ENCODE peak calls at places on chromosomes 1 and 21, in six cellular contexts. N is endothelial cell of umbilical vein, V is A549, X is HepG2, F is GM12878, G is K562. Q is an unnamed sample.
A peak's percentile ranks its signal among the peaks of the same experiment; 100 is the strongest.

GRCh38 chr1:20279507-20279906 is 11.2 kb upstream of the VWA5B1 start:
- DNase-seq in N (no peak), V (peak; percentile 14), X (no peak), F (no peak), G (no peak), Q (no peak)

GRCh38 chr1:174160109-174160473 is 771 bp downstream of the RABGAP1L start:
- DNase-seq in N (peak; percentile 32), V (peak; percentile 11), X (peak; percentile 55), F (no peak), G (peak; percentile 58), Q (peak; percentile 56)

GRCh38 chr1:168466703-168467081 is 77.1 kb downstream of the XCL2 start:
- DNase-seq in N (no peak), V (no peak), X (no peak), F (peak; percentile 51), G (no peak), Q (peak; percentile 18)

GRCh38 chr1:160070243-160071163 is 543 bp upstream of the KCNJ10 start:
- DNase-seq in N (peak; percentile 74), V (peak; percentile 36), X (peak; percentile 81), F (no peak), G (peak; percentile 84), Q (peak; percentile 57)

GRCh38 chr1:67764674-67765073 is 68.6 kb downstream of the GNG12 start:
- DNase-seq in N (no peak), V (no peak), X (no peak), F (no peak), G (no peak), Q (no peak)

GRCh38 chr1:232463226-232463625 is 166.7 kb downstream of the SIPA1L2 start:
- DNase-seq in N (no peak), V (no peak), X (no peak), F (no peak), G (no peak), Q (no peak)

GRCh38 chr21:39781331-39781730 is 36.3 kb downstream of the IGSF5 start:
- DNase-seq in N (no peak), V (no peak), X (no peak), F (no peak), G (no peak), Q (no peak)

GRCh38 chr1:204093421-204093717 is 20.5 kb downstream of the SOX13 start:
- DNase-seq in N (no peak), V (peak; percentile 40), X (peak; percentile 77), F (no peak), G (no peak), Q (no peak)

GRCh38 chr1:197799271-197799670 is 24.0 kb upstream of the DENND1B start:
- DNase-seq in N (no peak), V (peak; percentile 20), X (no peak), F (no peak), G (no peak), Q (peak; percentile 69)

GRCh38 chr1:245609354-245609753 is 454.6 kb downstream of the KIF26B start:
- DNase-seq in N (no peak), V (no peak), X (no peak), F (no peak), G (no peak), Q (no peak)

GRCh38 chr1:109782514-109782913 is 18.8 kb upstream of the EPS8L3 start:
- DNase-seq in N (no peak), V (no peak), X (no peak), F (no peak), G (no peak), Q (no peak)

GRCh38 chr1:107930292-107930691 is 34.7 kb downstream of the VAV3 start:
- DNase-seq in N (no peak), V (no peak), X (no peak), F (no peak), G (no peak), Q (no peak)

GRCh38 chr1:114435088-114435715 is 75.8 kb downstream of the TRIM33 start:
- DNase-seq in N (no peak), V (no peak), X (peak; percentile 78), F (no peak), G (no peak), Q (no peak)

GRCh38 chr1:18927654-18928272 is 25.4 kb upstream of the ALDH4A1 start:
- DNase-seq in N (peak; percentile 60), V (no peak), X (no peak), F (no peak), G (no peak), Q (peak; percentile 93)

GRCh38 chr1:212560933-212561460 is 47.6 kb upstream of the ATF3 start:
- DNase-seq in N (no peak), V (no peak), X (no peak), F (no peak), G (no peak), Q (no peak)

GRCh38 chr1:85085417-85085816 is 37.1 kb upstream of the MCOLN3 start:
- DNase-seq in N (no peak), V (no peak), X (no peak), F (no peak), G (no peak), Q (no peak)

GRCh38 chr1:150002217-150002616 is 8.3 kb downstream of the OTUD7B start:
- DNase-seq in N (no peak), V (no peak), X (no peak), F (no peak), G (no peak), Q (no peak)

GRCh38 chr1:29247044-29247443 is 10.7 kb downstream of the PTPRU start:
- DNase-seq in N (no peak), V (no peak), X (no peak), F (no peak), G (no peak), Q (no peak)

GRCh38 chr21:16407403-16408279 is 677.9 kb downstream of the USP25 start:
- DNase-seq in N (peak; percentile 36), V (no peak), X (no peak), F (no peak), G (no peak), Q (no peak)

GRCh38 chr1:62908168-62908567 is 124.2 kb downstream of the ATG4C start:
- DNase-seq in N (no peak), V (no peak), X (no peak), F (no peak), G (no peak), Q (no peak)

GRCh38 chr1:18922319-18922726 is 20.0 kb upstream of the ALDH4A1 start:
- DNase-seq in N (peak; percentile 55), V (peak; percentile 57), X (peak; percentile 45), F (no peak), G (no peak), Q (peak; percentile 46)

GRCh38 chr1:53141487-53142055 is 867 bp downstream of the SLC1A7 start:
- DNase-seq in N (no peak), V (no peak), X (no peak), F (no peak), G (no peak), Q (no peak)

GRCh38 chr1:62438163-62438562 is 1.3 kb downstream of the USP1 start:
- DNase-seq in N (peak; percentile 35), V (no peak), X (no peak), F (no peak), G (no peak), Q (peak; percentile 31)

GRCh38 chr1:21320410-21321107 is 30.3 kb upstream of the ECE1 start:
- DNase-seq in N (no peak), V (no peak), X (no peak), F (no peak), G (peak; percentile 55), Q (no peak)
- TF ChIP-seq MYC in N (no peak), V (no peak), X (no peak), F (no peak), G (peak; percentile 11), Q (no peak)

DNA sequence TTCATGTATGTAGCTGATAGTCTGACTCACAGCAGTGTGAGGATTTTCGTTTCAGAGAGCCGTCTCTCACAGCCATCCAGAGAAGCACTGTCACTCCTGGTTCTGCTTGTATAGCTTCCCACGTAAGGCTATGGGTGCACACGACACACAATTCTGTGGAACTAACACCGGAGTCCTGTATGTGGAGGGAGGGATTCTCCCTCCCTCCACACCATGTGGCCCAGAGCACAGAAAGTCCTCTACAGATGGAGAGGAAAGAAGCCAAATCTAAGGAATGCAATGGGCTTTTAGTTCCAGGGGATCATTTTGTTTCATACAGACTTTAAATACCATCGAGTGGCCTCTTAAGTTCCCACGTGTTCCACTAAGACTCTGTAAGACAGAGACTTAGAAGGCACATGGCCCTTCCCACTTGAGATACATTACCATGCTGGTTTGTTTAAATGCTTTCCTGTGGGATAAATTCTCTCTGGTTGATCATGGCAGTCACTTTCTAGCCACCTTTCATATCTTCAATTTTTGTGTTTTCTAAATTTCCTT is 156.0 kb downstream of the TGFB2 start:
- DNase-seq in N (no peak), V (no peak), X (no peak), F (no peak), G (no peak), Q (no peak)
- TF ChIP-seq MAX in N (no peak), V (no peak), X (no peak), F (no peak), G (no peak), Q (no peak)

DNA sequence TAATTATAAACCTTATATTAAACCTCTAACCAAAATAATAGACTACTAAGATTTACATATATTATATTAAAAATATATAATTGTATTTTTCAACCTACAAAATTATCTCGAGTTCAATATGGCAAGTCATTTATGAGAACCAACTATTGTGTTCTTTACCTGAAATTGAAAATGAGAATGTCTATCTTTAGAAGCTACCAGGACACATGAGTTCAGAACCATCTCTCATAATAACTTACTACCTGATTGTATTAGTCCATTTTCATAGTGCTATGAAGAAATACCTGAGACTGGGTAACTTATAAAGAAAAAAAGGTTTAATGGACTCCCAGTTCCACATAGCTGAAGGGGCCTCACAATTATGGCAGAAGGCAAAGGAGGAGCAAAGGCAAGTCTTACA is 6.8 kb downstream of the HAO2 start:
- DNase-seq in N (no peak), V (no peak), X (no peak), F (no peak), G (no peak), Q (no peak)
- TF ChIP-seq CTCF in N (no peak), V (no peak), X (no peak), F (no peak), G (no peak), Q (no peak)

DNA sequence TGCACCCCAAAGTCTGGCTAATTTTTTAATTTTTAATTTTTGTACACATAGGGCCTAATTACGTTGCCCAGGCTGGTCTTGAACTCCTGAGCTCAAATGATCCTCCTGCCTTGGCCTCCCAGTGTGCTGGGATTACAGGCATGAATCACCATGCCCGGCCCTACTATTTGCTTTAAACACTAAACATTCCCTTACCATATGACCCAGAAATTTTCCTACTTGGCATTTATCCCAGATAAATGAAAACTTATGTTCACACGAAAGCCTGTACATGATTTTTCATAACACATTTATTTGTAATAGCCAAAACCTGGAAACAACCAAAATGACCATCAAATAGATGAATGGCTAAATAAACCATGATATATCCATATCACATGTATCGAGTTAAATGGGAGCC is 35.8 kb downstream of the NDUFS5 start:
- DNase-seq in N (peak; percentile 29), V (peak; percentile 38), X (no peak), F (no peak), G (no peak), Q (no peak)
- TF ChIP-seq MYC in N (no peak), V (no peak), X (no peak), F (no peak), G (no peak), Q (no peak)

GRCh38 chr1:55314740-55315139 is 99.6 kb upstream of the USP24 start:
- DNase-seq in N (no peak), V (no peak), X (no peak), F (no peak), G (no peak), Q (no peak)
- TF ChIP-seq MAX in N (no peak), V (no peak), X (no peak), F (no peak), G (no peak), Q (no peak)